ENCODE peak calls at places on chromosomes 6 and 20, in eight cellular contexts. Z, R, U, K, F, H, C and A are unnamed samples.

GRCh38 chr20:347317-347639 is 367 bp downstream of the NRSN2 start:
- DNase-seq in R (no peak), Z (no peak), H (no peak), F (no peak), K (no peak), U (no peak), C (no peak), A (no peak)

GRCh38 chr20:58004146-58004545 is 224.3 kb downstream of the ANKRD60 start:
- DNase-seq in U (no peak), H (no peak), K (no peak), C (no peak), F (no peak), Z (no peak), R (no peak), A (no peak)

GRCh38 chr6:145713746-145714145 is 21.6 kb downstream of the EPM2A start:
- DNase-seq in F (no peak), R (no peak), K (no peak), U (no peak), C (no peak), Z (no peak), H (no peak), A (no peak)

GRCh38 chr6:135030532-135031178 is 24.0 kb downstream of the HBS1L start:
- DNase-seq in K (no peak), R (no peak), F (no peak), H (no peak), C (no peak), Z (peak), U (peak), A (no peak)

GRCh38 chr20:32820698-32821378 is 1.1 kb downstream of the MAPRE1 start:
- DNase-seq in H (no peak), C (no peak), Z (no peak), U (no peak), K (no peak), R (no peak), F (no peak), A (no peak)

GRCh38 chr20:59625214-59625922 is 21.0 kb downstream of the PHACTR3 start:
- DNase-seq in C (no peak), K (no peak), F (no peak), R (no peak), H (no peak), Z (no peak), U (no peak), A (no peak)

GRCh38 chr6:144402750-144403149 is 117.6 kb downstream of the UTRN start:
- DNase-seq in Z (no peak), K (no peak), F (no peak), U (no peak), C (no peak), R (no peak), H (no peak), A (no peak)

GRCh38 chr6:10526156-10526555 is 5.0 kb downstream of the GCNT2 start:
- DNase-seq in H (peak), K (no peak), C (no peak), F (no peak), U (no peak), Z (no peak), R (no peak), A (no peak)

GRCh38 chr6:166297606-166298005 is 10.6 kb downstream of the PRR18 start:
- DNase-seq in Z (no peak), C (no peak), H (no peak), U (no peak), R (no peak), K (no peak), F (no peak), A (no peak)

GRCh38 chr6:63805808-63806572 is 170.4 kb downstream of the PHF3 start:
- DNase-seq in K (no peak), R (no peak), H (peak), F (peak), Z (no peak), U (peak), C (peak), A (no peak)

GRCh38 chr20:45883100-45883469 is 2.1 kb downstream of the ZSWIM1 start:
- DNase-seq in C (no peak), Z (no peak), F (no peak), U (no peak), K (no peak), H (no peak), R (no peak), A (no peak)